ENCODE peak calls at places on chromosome 15, in seven cellular contexts. E, L, F, U, S, H and M are unnamed samples.

GRCh38 chr15:89358755-89359439 is 24.3 kb upstream of the POLG start:
- DNase-seq in S (peak; percentile 74), L (peak; percentile 70), H (peak; percentile 71), U (peak; percentile 89), E (peak; percentile 79), F (peak; percentile 72), M (no peak)

GRCh38 chr15:89379818-89380217 is 45.2 kb upstream of the POLG start:
- DNase-seq in U (no peak), S (no peak), H (no peak), L (no peak), E (no peak), F (no peak), M (no peak)

GRCh38 chr15:77533986-77534385 is 98.7 kb downstream of the LINGO1 start:
- DNase-seq in L (no peak), U (no peak), E (no peak), H (no peak), F (peak; percentile 9), S (no peak), M (no peak)

GRCh38 chr15:79929412-79929811 is 32.6 kb upstream of the MTHFS start:
- DNase-seq in L (no peak), E (no peak), S (no peak), F (no peak), U (no peak), H (no peak), M (no peak)

GRCh38 chr15:36407647-36408046 is 171.8 kb upstream of the CDIN1 start:
- DNase-seq in F (no peak), S (no peak), U (no peak), L (no peak), H (no peak), E (no peak), M (no peak)

GRCh38 chr15:73857193-73857920 is 16.0 kb upstream of the TBC1D21 start:
- DNase-seq in E (no peak), S (no peak), L (no peak), U (no peak), F (no peak), H (no peak), M (no peak)

GRCh38 chr15:26981492-26981891 is 10.5 kb downstream of the GABRG3 start:
- DNase-seq in E (no peak), S (no peak), H (no peak), L (no peak), U (no peak), F (no peak), M (no peak)

GRCh38 chr15:48330855-48331795 is at the start of gene DUT:
- DNase-seq in S (peak; percentile 72), U (peak; percentile 79), F (peak; percentile 86), H (peak; percentile 54), L (peak; percentile 94), E (peak; percentile 83), M (peak; percentile 81)

GRCh38 chr15:23416349-23417276 is 30.4 kb downstream of the GOLGA6L2 start:
- DNase-seq in U (peak; percentile 22), F (no peak), E (no peak), L (no peak), H (no peak), S (no peak), M (peak; percentile 96)

GRCh38 chr15:67927501-67928156 is 87.8 kb upstream of the RNU6-1 start:
- DNase-seq in U (no peak), E (no peak), H (no peak), S (peak; percentile 28), F (peak; percentile 71), L (peak; percentile 84), M (no peak)

GRCh38 chr15:68234060-68234459 is 4.5 kb upstream of the CLN6 start:
- DNase-seq in U (no peak), F (no peak), E (no peak), L (no peak), S (no peak), H (no peak), M (no peak)

GRCh38 chr15:62787401-62787800 is 255.1 kb upstream of the TPM1 start:
- DNase-seq in E (no peak), L (no peak), F (no peak), S (no peak), U (no peak), H (no peak), M (no peak)

GRCh38 chr15:80977627-80978036 is 12.0 kb downstream of the MESD start:
- DNase-seq in H (no peak), L (peak; percentile 50), S (peak; percentile 32), F (peak; percentile 63), E (peak; percentile 36), U (peak; percentile 47), M (peak; percentile 50)

GRCh38 chr15:38564557-38565286 is at the start of gene RASGRP1:
- DNase-seq in E (peak; percentile 32), L (peak; percentile 66), U (peak; percentile 84), S (no peak), F (peak; percentile 52), H (peak; percentile 79), M (peak; percentile 83)

GRCh38 chr15:69893863-69894262 is 203.9 kb downstream of the TLE3 start:
- DNase-seq in S (peak; percentile 51), U (no peak), F (peak; percentile 75), E (peak; percentile 60), H (no peak), L (peak; percentile 35), M (no peak)

GRCh38 chr15:80580107-80580506 is 115.0 kb upstream of the ABHD17C start:
- DNase-seq in S (no peak), F (no peak), L (no peak), U (no peak), E (no peak), H (no peak), M (no peak)

GRCh38 chr15:37585966-37586656 is 348.3 kb upstream of the TMCO5A start:
- DNase-seq in U (no peak), E (no peak), F (no peak), S (no peak), L (no peak), H (no peak), M (no peak)